ENCODE peak calls at places on chromosomes 16 and 17, in six cellular contexts. F, O, J, Y, P and A are unnamed samples.

GRCh38 chr17:59830007-59830630 is 62.6 kb downstream of the TUBD1 start:
- DNase-seq in P (peak; percentile 72), Y (peak; percentile 63), O (no peak), J (no peak), F (peak; percentile 70), A (no peak)

GRCh38 chr17:17300624-17301568 is 2.3 kb upstream of the NT5M start:
- DNase-seq in P (peak; percentile 27), Y (peak; percentile 51), O (peak; percentile 36), J (peak; percentile 56), F (peak; percentile 33), A (peak; percentile 71)

GRCh38 chr16:88505405-88506082 is 52.5 kb downstream of the ZFPM1 start:
- DNase-seq in Y (no peak), P (peak; percentile 47), J (peak; percentile 37), F (no peak), O (no peak), A (no peak)

GRCh38 chr17:79646721-79647455 is 36.0 kb upstream of the RBFOX3 start:
- DNase-seq in O (no peak), P (no peak), Y (no peak), F (no peak), J (peak; percentile 9), A (no peak)

GRCh38 chr16:54061454-54061853 is 225.1 kb downstream of the IRX3 start:
- DNase-seq in F (no peak), O (no peak), J (no peak), P (no peak), Y (no peak), A (no peak)

GRCh38 chr17:56217921-56218320 is 64.6 kb downstream of the ANKFN1 start:
- DNase-seq in O (no peak), J (no peak), P (no peak), Y (no peak), F (no peak), A (no peak)

GRCh38 chr17:50721194-50722010 is 2.0 kb downstream of the LUC7L3 start:
- DNase-seq in O (no peak), J (no peak), Y (no peak), P (peak; percentile 34), F (no peak), A (peak; percentile 44)

GRCh38 chr16:85275533-85276249 is 163.4 kb upstream of the CIBAR2 start:
- DNase-seq in O (peak; percentile 61), J (peak; percentile 56), P (peak; percentile 70), Y (peak; percentile 41), F (no peak), A (peak; percentile 91)

GRCh38 chr17:41739661-41740352 is 5.4 kb upstream of the HAP1 start:
- DNase-seq in Y (peak; percentile 24), O (no peak), J (no peak), P (peak; percentile 41), F (peak; percentile 31), A (no peak)

GRCh38 chr17:55527520-55528118 is 16.4 kb upstream of the SMIM36 start:
- DNase-seq in J (peak; percentile 47), P (peak; percentile 55), Y (peak; percentile 65), O (no peak), F (peak; percentile 39), A (no peak)

GRCh38 chr16:81842564-81843242 is 63.6 kb downstream of the PLCG2 start:
- DNase-seq in P (no peak), O (no peak), Y (no peak), J (no peak), F (no peak), A (no peak)

GRCh38 chr17:50356418-50356817 is 10.5 kb downstream of the XYLT2 start:
- DNase-seq in Y (no peak), J (no peak), O (no peak), P (no peak), F (no peak), A (no peak)

GRCh38 chr16:26717826-26718225 is 348.9 kb upstream of the C16orf82 start:
- DNase-seq in P (no peak), F (no peak), J (no peak), Y (no peak), O (no peak), A (no peak)

GRCh38 chr16:11796227-11797165 is 562 bp downstream of the ZC3H7A start:
- DNase-seq in O (peak; percentile 72), P (peak; percentile 45), Y (peak; percentile 44), J (peak; percentile 58), F (no peak), A (peak; percentile 34)

GRCh38 chr17:68184816-68185436 is 62.9 kb upstream of the AMZ2 start:
- DNase-seq in J (no peak), F (no peak), P (no peak), O (no peak), Y (no peak), A (peak; percentile 76)

GRCh38 chr16:79772028-79772427 is 171.5 kb upstream of the MAF start:
- DNase-seq in O (no peak), J (no peak), Y (no peak), P (no peak), F (no peak), A (no peak)

GRCh38 chr16:4005281-4005680 is 111.0 kb downstream of the ADCY9 start:
- DNase-seq in F (no peak), J (no peak), P (no peak), Y (no peak), O (no peak), A (no peak)

GRCh38 chr16:74573622-74574021 is 33.3 kb downstream of the GLG1 start:
- DNase-seq in Y (no peak), F (no peak), J (no peak), P (no peak), O (no peak), A (no peak)

GRCh38 chr16:84883301-84883700 is 63.5 kb downstream of the CRISPLD2 start:
- DNase-seq in O (peak; percentile 51), P (no peak), Y (no peak), J (no peak), F (peak; percentile 63), A (no peak)

DNA sequence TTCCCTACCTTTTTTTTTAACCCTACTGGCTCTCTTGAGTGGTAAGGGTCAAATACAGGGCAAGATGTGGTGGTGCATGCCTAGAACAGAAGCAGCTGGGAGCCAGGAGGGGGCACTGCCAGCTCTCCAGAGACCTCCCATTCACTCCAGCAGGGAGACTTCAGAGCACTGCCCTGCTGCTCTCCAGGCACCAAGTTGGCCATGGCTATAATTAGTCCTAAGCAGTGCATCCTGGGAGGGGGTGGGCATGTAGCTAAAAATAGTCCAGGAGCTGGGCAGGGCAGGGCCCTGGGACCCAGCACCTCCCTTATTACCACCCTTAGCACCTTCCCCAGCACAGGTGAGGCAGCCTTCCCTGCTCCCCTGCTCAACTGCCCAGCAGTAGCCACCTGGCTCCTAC is 3.5 kb downstream of the CORO6 start:
- DNase-seq in F (no peak), J (no peak), O (no peak), Y (peak; percentile 36), P (peak; percentile 29), A (no peak)
- TF ChIP-seq CTCF in F (peak; percentile 7), J (no peak), O (peak; percentile 58), Y (peak; percentile 50), P (no peak), A (peak; percentile 21)

GRCh38 chr17:7894866-7895265 is 6.3 kb downstream of the CHD3 start:
- DNase-seq in P (no peak), F (no peak), O (no peak), J (no peak), Y (no peak), A (no peak)

GRCh38 chr17:7897773-7898172 is 9.2 kb downstream of the CHD3 start:
- DNase-seq in Y (peak; percentile 77), F (no peak), P (peak; percentile 51), O (no peak), J (no peak), A (no peak)

GRCh38 chr17:7897090-7897489 is 8.5 kb downstream of the CHD3 start:
- DNase-seq in Y (peak; percentile 12), F (no peak), O (no peak), J (no peak), P (no peak), A (no peak)

GRCh38 chr17:7893226-7893880 is 4.8 kb downstream of the CHD3 start:
- DNase-seq in Y (no peak), J (no peak), P (no peak), O (no peak), F (no peak), A (no peak)

GRCh38 chr17:7894226-7894625 is 5.6 kb downstream of the CHD3 start:
- DNase-seq in P (no peak), J (no peak), O (no peak), F (no peak), Y (no peak), A (no peak)
- TF ChIP-seq CTCF in P (no peak), J (no peak), O (no peak), F (no peak), Y (no peak), A (no peak)

DNA sequence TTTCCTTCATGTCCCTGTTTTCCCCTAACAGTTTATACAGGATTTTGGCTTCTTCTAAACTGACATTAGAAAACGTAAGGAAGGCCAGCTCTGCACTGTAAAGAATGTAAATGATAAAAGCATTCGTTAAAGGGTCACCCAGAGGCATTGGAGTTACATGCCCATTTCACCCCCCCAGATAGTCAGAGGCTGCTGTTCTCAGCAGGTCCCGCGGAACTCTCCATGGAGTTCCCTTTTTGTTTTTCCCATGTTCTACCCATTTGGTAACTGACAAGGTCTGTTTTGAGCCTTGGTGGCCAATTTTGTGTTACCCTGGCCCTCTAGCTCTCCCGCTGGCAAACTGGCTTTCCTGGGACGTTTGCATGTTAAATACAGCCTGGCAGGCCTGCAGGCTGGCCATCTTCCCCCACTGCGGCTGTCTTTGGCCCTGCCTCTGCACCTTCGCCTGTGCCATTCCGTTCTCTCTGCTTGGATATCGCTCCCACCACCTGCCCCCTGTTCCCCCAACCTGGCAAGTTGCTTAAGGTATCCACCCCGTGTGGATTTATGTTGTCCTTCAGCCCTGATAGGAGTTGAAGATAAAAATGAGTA is 49.7 kb downstream of the EPN2 start:
- DNase-seq in O (no peak), F (no peak), Y (no peak), P (no peak), J (no peak), A (no peak)
- TF ChIP-seq CTCF in O (no peak), F (no peak), Y (no peak), P (no peak), J (no peak), A (no peak)

GRCh38 chr17:8791248-8791909 is 7.8 kb downstream of the MFSD6L start:
- DNase-seq in Y (no peak), F (no peak), J (no peak), O (no peak), P (no peak), A (no peak)
- TF ChIP-seq CTCF in Y (no peak), F (peak; percentile 9), J (no peak), O (no peak), P (no peak), A (no peak)